ENCODE peak calls at places on chromosomes 2 and 18, in five cellular contexts. One of them, this sample, is unnamed. For H3K4me1, the result is how much of the 10 kb centered on the place peaks cover.

GRCh38 chr2:171824086-171824485 is 70.0 kb downstream of the SLC25A12 start:
- DNase-seq in aorta: no peak
- DNase-seq in foreskin keratinocyte: no peak
- DNase-seq in thoracic aorta: no peak
- DNase-seq in BE2C: no peak
- DNase-seq in this sample: no peak

GRCh38 chr2:231666171-231667095 is 41.9 kb upstream of the PTMA start:
- DNase-seq in thoracic aorta: peak
- DNase-seq in BE2C: peak
- DNase-seq in foreskin keratinocyte: peak
- DNase-seq in aorta: peak
- DNase-seq in this sample: peak

GRCh38 chr2:117858892-117859531 is 44.5 kb downstream of the DDX18 start:
- DNase-seq in BE2C: peak
- DNase-seq in aorta: no peak
- DNase-seq in thoracic aorta: no peak
- DNase-seq in foreskin keratinocyte: no peak
- DNase-seq in this sample: no peak

GRCh38 chr18:42477261-42477660 is 522.2 kb downstream of the PIK3C3 start:
- DNase-seq in foreskin keratinocyte: no peak
- DNase-seq in aorta: no peak
- DNase-seq in BE2C: no peak
- DNase-seq in thoracic aorta: no peak
- DNase-seq in this sample: no peak

GRCh38 chr2:47309952-47310800 is 92.8 kb upstream of the MSH2 start:
- DNase-seq in foreskin keratinocyte: no peak
- DNase-seq in aorta: no peak
- DNase-seq in BE2C: no peak
- DNase-seq in thoracic aorta: no peak
- DNase-seq in this sample: no peak

GRCh38 chr18:9380101-9380500 is 45.5 kb downstream of the TWSG1 start:
- DNase-seq in foreskin keratinocyte: no peak
- DNase-seq in aorta: no peak
- DNase-seq in BE2C: no peak
- DNase-seq in thoracic aorta: no peak
- DNase-seq in this sample: no peak

GRCh38 chr2:54728669-54729120 is 5.2 kb downstream of the EML6 start:
- DNase-seq in aorta: no peak
- DNase-seq in foreskin keratinocyte: peak
- DNase-seq in BE2C: no peak
- DNase-seq in thoracic aorta: no peak
- DNase-seq in this sample: no peak

GRCh38 chr2:26685943-26686839 is 6.3 kb upstream of the KCNK3 start:
- DNase-seq in thoracic aorta: no peak
- DNase-seq in aorta: peak
- DNase-seq in foreskin keratinocyte: no peak
- DNase-seq in BE2C: no peak
- DNase-seq in this sample: no peak

GRCh38 chr2:163122257-163122656 is 283.7 kb upstream of the KCNH7 start:
- DNase-seq in foreskin keratinocyte: no peak
- DNase-seq in thoracic aorta: no peak
- DNase-seq in aorta: no peak
- DNase-seq in BE2C: no peak
- DNase-seq in this sample: no peak

GRCh38 chr2:127278959-127279358 is 15.0 kb downstream of the ERCC3 start:
- DNase-seq in aorta: no peak
- DNase-seq in foreskin keratinocyte: no peak
- DNase-seq in BE2C: no peak
- DNase-seq in thoracic aorta: no peak
- DNase-seq in this sample: no peak

GRCh38 chr2:149984311-149984710 is 396.7 kb upstream of the MMADHC start:
- DNase-seq in aorta: no peak
- DNase-seq in BE2C: no peak
- DNase-seq in foreskin keratinocyte: no peak
- DNase-seq in thoracic aorta: no peak
- DNase-seq in this sample: no peak

GRCh38 chr2:35989523-35989922 is 366.1 kb upstream of the CRIM1 start:
- DNase-seq in foreskin keratinocyte: no peak
- DNase-seq in aorta: no peak
- DNase-seq in thoracic aorta: no peak
- DNase-seq in BE2C: no peak
- DNase-seq in this sample: no peak

GRCh38 chr2:83081835-83082522 is 1377.1 kb downstream of the SUCLG1 start:
- DNase-seq in BE2C: no peak
- DNase-seq in aorta: no peak
- DNase-seq in foreskin keratinocyte: no peak
- DNase-seq in thoracic aorta: no peak
- DNase-seq in this sample: no peak

GRCh38 chr2:128292599-128293425 is 25.9 kb downstream of the HS6ST1 start:
- DNase-seq in foreskin keratinocyte: no peak
- DNase-seq in thoracic aorta: no peak
- DNase-seq in aorta: peak
- DNase-seq in BE2C: no peak
- DNase-seq in this sample: peak

GRCh38 chr2:43609304-43609883 is 13.6 kb upstream of the THADA start:
- DNase-seq in thoracic aorta: no peak
- DNase-seq in aorta: no peak
- DNase-seq in BE2C: peak
- DNase-seq in foreskin keratinocyte: no peak
- DNase-seq in this sample: no peak

GRCh38 chr2:8729939-8730338 is 48.1 kb downstream of the ID2 start:
- DNase-seq in BE2C: no peak
- DNase-seq in aorta: peak
- DNase-seq in foreskin keratinocyte: no peak
- DNase-seq in thoracic aorta: no peak
- DNase-seq in this sample: no peak

GRCh38 chr2:212488611-212489010 is 50.0 kb downstream of the ERBB4 start:
- DNase-seq in thoracic aorta: no peak
- DNase-seq in BE2C: no peak
- DNase-seq in foreskin keratinocyte: no peak
- DNase-seq in aorta: no peak
- DNase-seq in this sample: no peak

GRCh38 chr2:62992561-62992960 is 58.1 kb upstream of the OTX1 start:
- DNase-seq in thoracic aorta: no peak
- DNase-seq in aorta: no peak
- DNase-seq in BE2C: no peak
- DNase-seq in foreskin keratinocyte: no peak
- DNase-seq in this sample: no peak
- H3K4me1 ChIP-seq in thoracic aorta: under half
- H3K4me1 ChIP-seq in aorta: under half
- H3K4me1 ChIP-seq in BE2C: under half
- H3K4me1 ChIP-seq in foreskin keratinocyte: under half
- H3K4me1 ChIP-seq in this sample: under half

GRCh38 chr2:95315801-95316411 is 18.8 kb downstream of the KCNIP3 start:
- DNase-seq in aorta: peak
- DNase-seq in thoracic aorta: no peak
- DNase-seq in foreskin keratinocyte: peak
- DNase-seq in BE2C: no peak
- DNase-seq in this sample: no peak

GRCh38 chr2:95318431-95319220 is 21.5 kb downstream of the KCNIP3 start:
- DNase-seq in BE2C: no peak
- DNase-seq in thoracic aorta: no peak
- DNase-seq in aorta: no peak
- DNase-seq in foreskin keratinocyte: no peak
- DNase-seq in this sample: no peak

GRCh38 chr2:95316466-95317122 is 19.4 kb downstream of the KCNIP3 start:
- DNase-seq in BE2C: no peak
- DNase-seq in thoracic aorta: no peak
- DNase-seq in foreskin keratinocyte: no peak
- DNase-seq in aorta: no peak
- DNase-seq in this sample: no peak

GRCh38 chr2:95317665-95318425 is 20.7 kb downstream of the KCNIP3 start:
- DNase-seq in BE2C: no peak
- DNase-seq in thoracic aorta: no peak
- DNase-seq in foreskin keratinocyte: no peak
- DNase-seq in aorta: no peak
- DNase-seq in this sample: no peak

DNA sequence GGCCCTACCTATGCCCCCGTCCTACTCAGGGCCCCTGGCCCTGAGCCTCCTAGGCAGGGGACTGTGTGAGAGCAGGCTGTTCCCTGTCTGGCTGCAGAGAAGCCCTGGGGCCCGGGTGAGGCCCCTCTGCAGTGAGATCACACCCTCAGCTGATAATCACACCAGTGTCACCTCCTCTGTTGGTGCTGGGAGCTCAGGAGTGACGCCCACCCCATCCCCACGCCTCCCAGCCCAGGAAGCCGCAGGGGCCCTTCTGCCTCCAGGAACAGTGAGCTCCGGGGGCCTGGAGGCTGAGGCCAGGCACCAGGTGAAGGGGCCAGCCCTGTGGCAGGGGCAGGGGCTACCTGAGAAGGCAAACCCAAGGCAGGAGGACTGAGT is 20.0 kb downstream of the KCNIP3 start:
- DNase-seq in foreskin keratinocyte: no peak
- DNase-seq in aorta: no peak
- DNase-seq in BE2C: no peak
- DNase-seq in thoracic aorta: no peak
- DNase-seq in this sample: no peak
- H3K4me1 ChIP-seq in foreskin keratinocyte: under half
- H3K4me1 ChIP-seq in aorta: under half
- H3K4me1 ChIP-seq in BE2C: under half
- H3K4me1 ChIP-seq in thoracic aorta: under half
- H3K4me1 ChIP-seq in this sample: under half

GRCh38 chr18:12091742-12092141 is 1.9 kb upstream of the ANKRD62 start:
- DNase-seq in thoracic aorta: no peak
- DNase-seq in foreskin keratinocyte: no peak
- DNase-seq in BE2C: no peak
- DNase-seq in aorta: no peak
- DNase-seq in this sample: peak
- H3K4me1 ChIP-seq in thoracic aorta: under half
- H3K4me1 ChIP-seq in foreskin keratinocyte: under half
- H3K4me1 ChIP-seq in BE2C: under half
- H3K4me1 ChIP-seq in aorta: under half
- H3K4me1 ChIP-seq in this sample: under half

DNA sequence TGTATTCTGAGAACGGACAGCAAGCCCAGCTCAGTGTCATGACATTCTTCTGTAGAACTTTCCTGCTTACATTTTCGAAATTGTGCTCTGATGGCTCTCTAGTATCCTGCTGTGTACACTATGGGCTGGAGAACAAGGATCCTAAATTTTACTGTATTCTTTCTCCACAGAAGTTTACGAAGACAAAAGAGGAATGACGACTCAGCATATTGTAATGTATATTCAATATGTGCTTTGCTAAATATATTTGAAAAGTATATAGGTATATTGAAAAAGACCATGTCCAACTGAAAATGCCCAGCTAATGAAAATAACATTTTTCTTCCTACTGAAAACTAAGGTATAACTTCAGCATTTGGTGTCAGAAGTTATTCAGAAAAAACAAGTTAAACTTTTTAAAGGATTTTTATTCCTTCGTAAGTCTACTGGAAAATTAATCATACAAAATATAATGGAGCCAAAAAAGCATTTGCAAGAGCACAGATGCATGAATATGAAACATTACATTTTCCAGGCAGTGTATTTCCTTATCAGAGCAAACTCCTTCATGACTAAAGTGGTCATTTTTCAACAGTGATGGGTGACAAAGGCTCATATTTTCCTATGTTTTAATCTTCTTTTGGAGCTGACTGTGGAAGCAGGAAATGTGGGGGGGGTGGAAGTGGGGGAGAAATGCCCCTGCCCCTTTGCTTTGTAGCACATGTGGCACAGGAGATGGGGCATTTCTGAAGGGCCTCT is 143.8 kb upstream of the THUMPD2 start:
- DNase-seq in BE2C: no peak
- DNase-seq in foreskin keratinocyte: no peak
- DNase-seq in aorta: no peak
- DNase-seq in thoracic aorta: no peak
- DNase-seq in this sample: no peak
- H3K4me1 ChIP-seq in BE2C: under half
- H3K4me1 ChIP-seq in foreskin keratinocyte: under half
- H3K4me1 ChIP-seq in aorta: under half
- H3K4me1 ChIP-seq in thoracic aorta: under half
- H3K4me1 ChIP-seq in this sample: under half

DNA sequence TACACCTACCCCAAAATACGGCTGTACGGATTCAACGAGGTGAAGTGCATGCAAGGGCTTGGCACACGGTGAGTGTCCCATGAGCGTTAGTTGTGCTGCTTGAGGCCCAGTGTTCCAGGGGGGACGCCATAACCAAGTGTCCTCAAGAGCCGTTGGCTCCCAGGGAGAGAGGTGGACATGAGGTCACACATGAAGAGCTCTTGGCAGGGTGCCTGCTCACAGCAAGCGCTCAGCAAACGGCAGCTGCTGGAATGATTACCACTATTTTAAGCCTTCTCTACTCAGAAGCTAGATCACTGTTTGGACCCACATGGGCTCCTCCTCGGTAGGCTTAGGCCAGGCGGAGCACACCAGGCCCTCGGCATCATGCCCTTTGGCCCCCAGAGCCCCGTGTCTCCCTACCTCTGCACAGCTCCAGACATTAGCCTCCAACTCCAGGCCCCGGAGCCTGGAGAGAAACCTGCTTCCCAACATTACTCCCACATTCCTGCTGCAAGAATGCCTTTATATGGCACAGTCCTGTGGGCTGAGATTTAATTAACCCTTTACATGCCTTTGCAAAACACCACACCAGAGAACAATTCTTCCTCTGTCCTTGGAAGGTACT is 68.4 kb upstream of the PPP1CB start:
- DNase-seq in thoracic aorta: peak
- DNase-seq in foreskin keratinocyte: no peak
- DNase-seq in aorta: peak
- DNase-seq in BE2C: peak
- DNase-seq in this sample: peak
- H3K4me1 ChIP-seq in thoracic aorta: half or more
- H3K4me1 ChIP-seq in foreskin keratinocyte: under half
- H3K4me1 ChIP-seq in aorta: under half
- H3K4me1 ChIP-seq in BE2C: under half
- H3K4me1 ChIP-seq in this sample: under half

This sample was measured in gastrocnemius medialis.